ENCODE peak calls at places on chromosome 21, in eight cellular contexts. C is IMR-90; W is suprapubic skin; Y is activated CD8-positive, alpha-beta memory T cell treated with anti-CD3 and anti-CD28 coated beads for 1 hour; D is HuH-7.5; M is GDM1; Q is NCI-H1930; K is OCI-M1. E is an unnamed sample.

GRCh38 chr21:36509966-36510742 is 30.2 kb upstream of the CLDN14 start:
- DNase-seq in C (no peak), W (no peak), Y (no peak), D (no peak), M (no peak), Q (no peak), K (no peak), E (no peak)

GRCh38 chr21:14755086-14755485 is 209.0 kb upstream of the SAMSN1 start:
- DNase-seq in C (no peak), W (no peak), Y (no peak), D (no peak), M (no peak), Q (no peak), K (peak), E (no peak)

GRCh38 chr21:46080171-46081021 is 17.5 kb upstream of the COL6A2 start:
- DNase-seq in C (no peak), W (peak), Y (no peak), D (no peak), M (no peak), Q (no peak), K (no peak), E (no peak)

GRCh38 chr21:45383111-45383614 is 21.8 kb upstream of the COL18A1 start:
- DNase-seq in C (no peak), W (no peak), Y (no peak), D (no peak), M (no peak), Q (no peak), K (peak), E (no peak)

GRCh38 chr21:26374817-26375216 is 198.3 kb downstream of the CYYR1 start:
- DNase-seq in C (no peak), W (no peak), Y (no peak), D (no peak), M (no peak), Q (no peak), K (no peak), E (no peak)

GRCh38 chr21:33539612-33540011 is 2.3 kb downstream of the GART start:
- DNase-seq in C (peak), W (no peak), Y (no peak), D (no peak), M (no peak), Q (no peak), K (no peak), E (no peak)

GRCh38 chr21:45887121-45887611 is 94.4 kb upstream of the COL6A1 start:
- DNase-seq in C (no peak), W (no peak), Y (no peak), D (no peak), M (no peak), Q (no peak), K (no peak), E (no peak)

GRCh38 chr21:42746593-42747266 is 93.3 kb downstream of the PDE9A start:
- DNase-seq in C (no peak), W (no peak), Y (peak), D (no peak), M (peak), Q (no peak), K (peak), E (peak)

GRCh38 chr21:42440187-42440792 is 36.6 kb downstream of the UBASH3A start:
- DNase-seq in C (no peak), W (no peak), Y (no peak), D (no peak), M (no peak), Q (no peak), K (no peak), E (no peak)

GRCh38 chr21:31873696-31874599 is 1.1 kb downstream of the HUNK start:
- DNase-seq in C (peak), W (no peak), Y (peak), D (peak), M (no peak), Q (peak), K (no peak), E (peak)

GRCh38 chr21:39182484-39183271 is 573 bp downstream of the PSMG1 start:
- DNase-seq in C (no peak), W (no peak), Y (peak), D (no peak), M (no peak), Q (no peak), K (peak), E (peak)

GRCh38 chr21:45662623-45663015 is 19.1 kb downstream of the PCBP3 start:
- DNase-seq in C (no peak), W (no peak), Y (no peak), D (no peak), M (no peak), Q (no peak), K (no peak), E (no peak)

E was measured in Kasumi-1.